ENCODE peak calls at places on chromosomes 5 and 9, in ten cellular contexts. Q, Z, X, G, Y, P, W, M, I and V are unnamed samples.

GRCh38 chr5:113089653-113090335 is 113.2 kb downstream of the DCP2 start:
- DNase-seq in Z (no peak), P (peak), Y (no peak), X (no peak), G (no peak), Q (no peak), M (no peak), I (no peak), W (peak), V (no peak)

GRCh38 chr5:157109744-157110143 is 900 bp upstream of the HAVCR2 start:
- DNase-seq in P (no peak), I (no peak), Z (no peak), Y (no peak), Q (no peak), X (no peak), G (no peak), W (no peak), M (no peak), V (no peak)

GRCh38 chr5:11719888-11720481 is 184.3 kb downstream of the CTNND2 start:
- DNase-seq in Y (peak), P (no peak), I (no peak), X (no peak), M (peak), Q (peak), Z (no peak), G (peak), W (peak), V (no peak)

GRCh38 chr5:143243103-143243502 is 160.4 kb downstream of the NR3C1 start:
- DNase-seq in M (no peak), W (no peak), I (no peak), Q (peak), Y (peak), P (no peak), G (no peak), X (no peak), Z (no peak), V (no peak)

GRCh38 chr5:53877243-53877642 is 316.8 kb downstream of the NDUFS4 start:
- DNase-seq in X (no peak), W (peak), P (peak), Z (peak), I (no peak), Q (peak), Y (no peak), M (no peak), G (peak), V (no peak)

GRCh38 chr9:121783523-121784507 is 132.4 kb downstream of the DAB2IP start:
- DNase-seq in M (no peak), P (no peak), Y (peak), W (no peak), G (no peak), I (no peak), X (no peak), Z (no peak), Q (no peak), V (no peak)

GRCh38 chr9:21030389-21031035 is 928 bp downstream of the HACD4 start:
- DNase-seq in P (peak), W (peak), M (no peak), X (no peak), Z (no peak), Y (peak), G (peak), Q (peak), I (no peak), V (peak)

GRCh38 chr5:50744761-50745160 is 78.3 kb downstream of the PARP8 start:
- DNase-seq in Z (peak), Q (peak), I (no peak), Y (no peak), X (no peak), W (peak), G (no peak), M (no peak), P (peak), V (no peak)

GRCh38 chr9:91417602-91418218 is 5.9 kb downstream of the NFIL3 start:
- DNase-seq in I (no peak), Z (no peak), W (peak), Y (peak), X (no peak), P (no peak), M (no peak), G (no peak), Q (no peak), V (no peak)

GRCh38 chr5:6632324-6632930 is 417 bp downstream of the NSUN2 start:
- DNase-seq in G (peak), Q (no peak), W (no peak), M (peak), X (no peak), P (peak), I (no peak), Y (peak), Z (no peak), V (no peak)

GRCh38 chr9:109017061-109017460 is 3.8 kb upstream of the CTNNAL1 start:
- DNase-seq in M (no peak), X (peak), G (no peak), P (peak), W (no peak), I (no peak), Y (no peak), Q (no peak), Z (no peak), V (no peak)

GRCh38 chr5:100643473-100643872 is 108.3 kb downstream of the FAM174A start:
- DNase-seq in W (peak), Q (peak), Z (no peak), X (no peak), I (no peak), M (no peak), G (no peak), P (peak), Y (peak), V (no peak)

GRCh38 chr9:87605676-87606075 is 108.0 kb downstream of the DAPK1 start:
- DNase-seq in G (no peak), I (no peak), W (no peak), X (no peak), Q (no peak), Y (no peak), M (no peak), P (no peak), Z (no peak), V (no peak)

GRCh38 chr5:125017796-125018195 is 271.4 kb upstream of the ZNF608 start:
- DNase-seq in X (no peak), Z (no peak), G (no peak), Q (no peak), M (no peak), P (no peak), W (no peak), Y (peak), I (no peak), V (no peak)

GRCh38 chr9:132234501-132235045 is 72.7 kb downstream of the NTNG2 start:
- DNase-seq in Y (peak), G (no peak), Z (no peak), M (no peak), I (no peak), W (no peak), Q (no peak), X (no peak), P (no peak), V (no peak)

GRCh38 chr9:127938298-127938690 is 640 bp upstream of the DPM2 start:
- DNase-seq in M (no peak), X (no peak), Q (no peak), Z (no peak), P (no peak), W (no peak), G (no peak), Y (no peak), I (no peak), V (no peak)

GRCh38 chr5:138631204-138631928 is 56.2 kb upstream of the HSPA9 start:
- DNase-seq in I (no peak), W (no peak), Y (peak), X (no peak), G (no peak), Z (no peak), M (no peak), P (no peak), Q (no peak), V (no peak)

GRCh38 chr9:35415769-35416427 is 74.0 kb upstream of the RUSC2 start:
- DNase-seq in G (no peak), I (no peak), Z (no peak), P (peak), W (no peak), Q (no peak), M (no peak), Y (peak), X (no peak), V (no peak)

GRCh38 chr9:100011062-100011681 is 87.6 kb downstream of the ERP44 start:
- DNase-seq in M (no peak), G (peak), P (peak), Y (peak), W (peak), I (no peak), Q (peak), Z (no peak), X (peak), V (peak)

GRCh38 chr5:76291305-76292077 is 111.6 kb upstream of the IQGAP2 start:
- DNase-seq in I (no peak), G (no peak), P (peak), X (peak), M (no peak), Y (peak), W (no peak), Z (no peak), Q (no peak), V (no peak)

GRCh38 chr9:137461663-137462395 is 2.7 kb upstream of the NSMF start:
- DNase-seq in G (no peak), Z (no peak), I (no peak), P (no peak), W (peak), Q (no peak), X (no peak), M (peak), Y (peak), V (no peak)

GRCh38 chr5:77449277-77449676 is 42.8 kb downstream of the WDR41 start:
- DNase-seq in P (no peak), G (no peak), Q (no peak), I (no peak), M (no peak), X (no peak), Z (no peak), W (no peak), Y (no peak), V (no peak)

GRCh38 chr9:134068742-134069535 is 1.1 kb upstream of the BRD3 start:
- DNase-seq in I (no peak), W (peak), Z (no peak), P (no peak), X (no peak), Q (no peak), M (no peak), G (no peak), Y (peak), V (no peak)

GRCh38 chr5:132526290-132526973 is 16.9 kb downstream of the IL5 start:
- DNase-seq in P (peak), Z (no peak), Y (peak), G (peak), X (peak), W (peak), M (no peak), I (no peak), Q (peak), V (no peak)